ENCODE peak calls at places on chromosomes 13 and 19, in five cellular contexts. V, O, J, R and F are unnamed samples.

GRCh38 chr13:98987275-98987674 is 9.4 kb upstream of the DOCK9 start:
- DNase-seq in V (no peak), O (no peak), J (no peak), R (no peak), F (no peak)

GRCh38 chr13:98285317-98285716 is 108.2 kb upstream of the RNF113B start:
- DNase-seq in V (no peak), O (no peak), J (no peak), R (peak), F (no peak)

GRCh38 chr13:39273953-39274352 is 235.7 kb downstream of the NHLRC3 start:
- DNase-seq in V (peak), O (no peak), J (no peak), R (no peak), F (no peak)

GRCh38 chr19:11078893-11079292 is 10.4 kb upstream of the LDLR start:
- DNase-seq in V (no peak), O (no peak), J (no peak), R (no peak), F (no peak)

GRCh38 chr19:36149673-36150406 is 2.4 kb downstream of the COX7A1 start:
- DNase-seq in V (no peak), O (no peak), J (no peak), R (no peak), F (no peak)

GRCh38 chr13:33262997-33263396 is 22.6 kb downstream of the STARD13 start:
- DNase-seq in V (no peak), O (no peak), J (no peak), R (no peak), F (no peak)

GRCh38 chr13:35092751-35093150 is 150.7 kb downstream of the NBEA start:
- DNase-seq in V (no peak), O (no peak), J (no peak), R (no peak), F (no peak)

GRCh38 chr13:95231393-95231792 is 69.9 kb downstream of the ABCC4 start:
- DNase-seq in V (no peak), O (no peak), J (no peak), R (no peak), F (no peak)

GRCh38 chr19:1447944-1448343 is 2.0 kb upstream of the APC2 start:
- DNase-seq in V (no peak), O (no peak), J (no peak), R (no peak), F (no peak)

GRCh38 chr13:98267080-98267912 is 90.2 kb upstream of the RNF113B start:
- DNase-seq in V (no peak), O (no peak), J (no peak), R (peak), F (no peak)

GRCh38 chr19:12793290-12794195 is 2.3 kb downstream of the JUNB start:
- DNase-seq in V (peak), O (peak), J (peak), R (peak), F (peak)